ENCODE peak calls at places on chromosomes 13 and 19, in five cellular contexts. One of them, this sample, is unnamed.

GRCh38 chr19:7883105-7883504 is 5.2 kb upstream of the LRRC8E start:
- DNase-seq in H9: no peak
- DNase-seq in IMR-90: no peak
- DNase-seq in pancreas: no peak
- DNase-seq in substantia nigra: no peak
- DNase-seq in this sample: no peak

GRCh38 chr19:35756373-35757230 is at the start of gene HSPB6:
- DNase-seq in IMR-90: peak; percentile 72
- DNase-seq in substantia nigra: no peak
- DNase-seq in H9: peak; percentile 54
- DNase-seq in pancreas: peak; percentile 53
- DNase-seq in this sample: no peak

GRCh38 chr13:90414691-90415596 is 932.5 kb upstream of the MIR17HG start:
- DNase-seq in substantia nigra: no peak
- DNase-seq in pancreas: no peak
- DNase-seq in IMR-90: peak; percentile 81
- DNase-seq in H9: no peak
- DNase-seq in this sample: no peak

GRCh38 chr13:113592571-113592970 is 8.0 kb downstream of the TFDP1 start:
- DNase-seq in substantia nigra: no peak
- DNase-seq in IMR-90: no peak
- DNase-seq in H9: peak; percentile 19
- DNase-seq in pancreas: peak; percentile 4
- DNase-seq in this sample: no peak

GRCh38 chr13:75418997-75419396 is 63.0 kb downstream of the TBC1D4 start:
- DNase-seq in substantia nigra: no peak
- DNase-seq in H9: no peak
- DNase-seq in pancreas: no peak
- DNase-seq in IMR-90: peak; percentile 21
- DNase-seq in this sample: no peak

GRCh38 chr13:28586585-28587540 is 72.1 kb upstream of the POMP start:
- DNase-seq in IMR-90: no peak
- DNase-seq in H9: no peak
- DNase-seq in pancreas: no peak
- DNase-seq in substantia nigra: no peak
- DNase-seq in this sample: no peak

GRCh38 chr19:49081273-49081672 is 4.0 kb upstream of the SNRNP70 start:
- DNase-seq in pancreas: no peak
- DNase-seq in substantia nigra: no peak
- DNase-seq in IMR-90: no peak
- DNase-seq in H9: no peak
- DNase-seq in this sample: no peak

GRCh38 chr13:91245283-91245682 is 102.2 kb upstream of the MIR17HG start:
- DNase-seq in substantia nigra: no peak
- DNase-seq in pancreas: no peak
- DNase-seq in IMR-90: no peak
- DNase-seq in H9: no peak
- DNase-seq in this sample: no peak

GRCh38 chr13:95437561-95437960 is 115.0 kb upstream of the CLDN10 start:
- DNase-seq in substantia nigra: no peak
- DNase-seq in H9: no peak
- DNase-seq in IMR-90: no peak
- DNase-seq in pancreas: no peak
- DNase-seq in this sample: no peak

GRCh38 chr13:109788372-109789195 is 2.2 kb upstream of the IRS2 start:
- DNase-seq in pancreas: no peak
- DNase-seq in H9: no peak
- DNase-seq in IMR-90: no peak
- DNase-seq in substantia nigra: no peak
- DNase-seq in this sample: no peak

GRCh38 chr19:47549341-47549768 is 23.6 kb downstream of the ZNF541 start:
- DNase-seq in H9: no peak
- DNase-seq in IMR-90: no peak
- DNase-seq in pancreas: no peak
- DNase-seq in substantia nigra: no peak
- DNase-seq in this sample: no peak

GRCh38 chr13:59299584-59299983 is 864.1 kb downstream of the DIAPH3 start:
- DNase-seq in H9: no peak
- DNase-seq in pancreas: no peak
- DNase-seq in substantia nigra: no peak
- DNase-seq in IMR-90: no peak
- DNase-seq in this sample: no peak

GRCh38 chr13:59303433-59303832 is 860.3 kb downstream of the DIAPH3 start:
- DNase-seq in substantia nigra: no peak
- DNase-seq in H9: no peak
- DNase-seq in IMR-90: no peak
- DNase-seq in pancreas: no peak
- DNase-seq in this sample: no peak

GRCh38 chr13:59304596-59304995 is 859.1 kb downstream of the DIAPH3 start:
- DNase-seq in IMR-90: no peak
- DNase-seq in substantia nigra: no peak
- DNase-seq in H9: no peak
- DNase-seq in pancreas: no peak
- DNase-seq in this sample: no peak

GRCh38 chr13:59301166-59301551 is 862.6 kb downstream of the DIAPH3 start:
- DNase-seq in IMR-90: no peak
- DNase-seq in substantia nigra: no peak
- DNase-seq in pancreas: no peak
- DNase-seq in H9: no peak
- DNase-seq in this sample: no peak

DNA sequence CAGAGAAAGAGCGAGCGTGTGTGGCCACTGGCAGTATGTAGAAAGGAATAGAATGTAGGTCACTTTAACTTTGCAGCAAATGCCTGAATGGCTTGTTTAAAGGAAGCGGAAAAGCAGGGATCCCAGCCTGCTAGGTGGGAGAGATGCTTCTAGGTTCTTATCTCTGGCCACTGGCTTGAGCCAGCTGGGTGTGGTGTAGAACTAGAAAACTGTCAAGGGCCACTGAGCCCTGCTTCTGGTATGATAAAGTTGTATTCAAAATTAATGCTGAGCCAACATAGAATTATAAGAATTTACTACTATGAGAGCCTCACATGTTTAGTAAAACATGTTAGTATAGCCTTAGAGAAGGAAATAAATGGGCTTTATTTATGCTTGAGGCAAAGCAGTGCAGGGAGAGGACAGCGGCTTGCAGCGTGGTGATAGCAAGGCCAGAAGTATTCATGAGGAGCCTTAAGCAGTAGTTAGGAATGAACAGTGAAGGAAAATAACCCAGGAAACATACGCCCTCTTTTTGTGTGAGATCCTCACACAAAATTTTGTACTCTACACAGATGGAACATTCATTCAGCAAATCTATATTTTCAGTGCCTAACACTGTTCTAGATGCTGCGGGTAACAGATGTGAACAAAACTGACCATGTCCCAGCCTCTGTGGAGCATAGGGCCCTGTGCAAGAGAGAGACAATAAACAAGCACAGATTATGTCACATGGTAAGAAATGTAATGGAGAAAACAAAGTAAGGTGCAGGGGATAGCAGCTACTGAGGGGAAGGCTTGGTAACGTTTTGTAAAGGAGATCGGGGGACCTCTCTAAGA is 863.2 kb downstream of the DIAPH3 start:
- DNase-seq in substantia nigra: no peak
- DNase-seq in pancreas: no peak
- DNase-seq in IMR-90: no peak
- DNase-seq in H9: no peak
- DNase-seq in this sample: no peak
- H3K27ac ChIP-seq in substantia nigra: no peak overlapping the region
- H3K27ac ChIP-seq in pancreas: no peak overlapping the region
- H3K27ac ChIP-seq in IMR-90: no peak overlapping the region
- H3K27ac ChIP-seq in H9: no peak overlapping the region
- H3K27ac ChIP-seq in this sample: no peak overlapping the region

DNA sequence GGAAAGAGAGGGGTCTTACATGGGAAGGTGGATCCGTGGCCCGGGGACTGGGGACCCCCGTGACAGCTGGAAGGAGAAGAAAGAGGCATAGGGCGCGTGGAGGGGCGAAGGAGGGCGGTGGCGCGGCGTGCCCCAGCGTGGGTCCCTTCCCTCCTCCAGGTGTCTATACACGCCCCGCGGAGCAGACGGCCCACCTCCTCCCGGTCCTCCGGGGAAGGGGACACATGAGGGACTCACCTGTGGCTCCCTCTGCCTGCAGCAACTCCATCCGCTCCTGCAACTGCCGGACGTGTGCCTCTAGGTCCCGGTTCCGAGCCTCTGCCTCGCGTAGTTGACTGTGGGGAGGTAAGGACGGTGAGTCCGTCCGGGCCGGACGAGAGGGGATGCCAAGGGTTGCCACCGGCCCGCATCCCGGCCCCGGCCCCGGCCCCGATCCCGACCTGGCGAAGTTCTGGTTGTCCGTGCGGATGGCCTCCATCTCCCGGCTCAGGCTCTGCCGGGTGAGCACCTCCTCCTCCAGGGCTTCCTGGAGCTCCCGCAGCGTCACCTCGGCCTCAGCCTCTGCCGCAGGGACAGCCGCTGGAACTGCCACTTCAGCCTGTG is 2.4 kb upstream of the SIX5 start:
- DNase-seq in pancreas: peak; percentile 63
- DNase-seq in substantia nigra: no peak
- DNase-seq in H9: no peak
- DNase-seq in IMR-90: no peak
- DNase-seq in this sample: no peak
- H3K27ac ChIP-seq in pancreas: peak overlapping the region; percentile 94
- H3K27ac ChIP-seq in substantia nigra: peak overlapping the region; percentile 91
- H3K27ac ChIP-seq in H9: no peak overlapping the region
- H3K27ac ChIP-seq in IMR-90: no peak overlapping the region
- H3K27ac ChIP-seq in this sample: no peak overlapping the region

GRCh38 chr13:98825659-98826058 is 73.2 kb upstream of the SLC15A1 start:
- DNase-seq in pancreas: no peak
- DNase-seq in H9: no peak
- DNase-seq in IMR-90: no peak
- DNase-seq in substantia nigra: no peak
- DNase-seq in this sample: no peak
- H3K27ac ChIP-seq in pancreas: no peak overlapping the region
- H3K27ac ChIP-seq in H9: no peak overlapping the region
- H3K27ac ChIP-seq in IMR-90: no peak overlapping the region
- H3K27ac ChIP-seq in substantia nigra: no peak overlapping the region
- H3K27ac ChIP-seq in this sample: no peak overlapping the region

GRCh38 chr13:30408319-30409101 is 13.8 kb upstream of the UBE2L5 start:
- DNase-seq in H9: peak; percentile 98
- DNase-seq in substantia nigra: peak; percentile 91
- DNase-seq in pancreas: peak; percentile 98
- DNase-seq in IMR-90: peak; percentile 79
- DNase-seq in this sample: peak; percentile 83
- H3K27ac ChIP-seq in H9: no peak overlapping the region
- H3K27ac ChIP-seq in substantia nigra: peak overlapping the region; percentile 73
- H3K27ac ChIP-seq in pancreas: peak overlapping the region; percentile 24
- H3K27ac ChIP-seq in IMR-90: no peak overlapping the region
- H3K27ac ChIP-seq in this sample: peak overlapping the region; percentile 52

DNA sequence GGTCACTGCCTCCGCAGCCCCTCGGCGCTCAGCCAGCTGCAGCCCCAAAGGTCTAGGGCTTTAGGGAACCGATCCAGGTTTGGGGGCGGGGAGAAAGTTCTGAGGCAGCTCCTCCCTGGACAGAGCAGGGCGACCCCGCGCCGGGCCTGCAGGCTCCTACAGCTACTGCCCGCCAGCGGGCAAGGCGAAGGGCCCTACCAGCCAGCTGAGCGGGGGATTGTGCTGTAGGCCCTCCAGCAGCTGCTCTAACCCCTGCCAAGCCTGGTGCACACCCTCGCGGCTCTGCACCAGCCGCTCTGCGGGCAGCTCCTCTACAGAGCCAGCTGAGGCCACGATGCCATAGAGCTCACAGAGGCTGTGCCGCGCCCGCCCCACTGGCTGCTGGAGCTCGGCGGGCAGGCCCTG is 14.0 kb downstream of the PLIN4 start:
- DNase-seq in pancreas: no peak
- DNase-seq in substantia nigra: peak; percentile 56
- DNase-seq in H9: no peak
- DNase-seq in IMR-90: no peak
- DNase-seq in this sample: no peak
- H3K27ac ChIP-seq in pancreas: no peak overlapping the region
- H3K27ac ChIP-seq in substantia nigra: peak overlapping the region; percentile 38
- H3K27ac ChIP-seq in H9: no peak overlapping the region
- H3K27ac ChIP-seq in IMR-90: no peak overlapping the region
- H3K27ac ChIP-seq in this sample: no peak overlapping the region

DNA sequence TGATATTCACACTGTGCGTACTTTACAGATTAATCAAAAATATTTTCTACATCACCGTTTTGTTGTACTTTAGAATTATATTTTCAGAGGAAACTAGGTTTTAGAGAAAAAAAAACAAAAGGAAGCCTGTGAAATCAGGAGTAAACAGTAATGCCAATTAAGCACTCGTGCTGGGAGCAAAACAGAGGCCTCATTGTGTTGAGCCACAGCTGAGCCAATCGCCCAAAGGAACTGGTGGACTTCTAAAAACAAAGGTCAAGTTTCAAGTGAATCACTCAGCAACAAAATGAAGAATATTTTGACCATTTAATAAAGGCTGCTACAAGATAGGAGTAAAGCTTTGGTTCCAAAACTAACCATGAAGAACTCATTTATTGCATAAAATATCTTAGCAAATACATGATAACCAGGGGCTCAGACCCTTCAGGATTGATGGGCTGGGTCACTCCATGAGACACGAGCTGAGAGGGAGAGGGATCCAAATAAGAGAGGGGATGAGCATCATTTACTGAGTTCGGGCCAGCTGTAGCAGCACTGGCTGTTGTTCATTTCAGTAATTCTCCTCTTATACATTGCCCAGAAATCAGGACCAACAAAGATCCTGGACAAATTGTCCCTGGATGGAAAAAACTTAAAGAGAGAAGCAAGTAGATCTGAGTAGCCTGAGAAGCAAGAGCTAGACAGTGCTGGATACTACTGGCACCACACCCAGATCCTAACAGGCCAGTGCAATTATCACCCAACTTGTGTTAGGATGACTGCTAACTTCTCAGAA is 8.3 kb upstream of the NALCN start:
- DNase-seq in IMR-90: peak; percentile 57
- DNase-seq in H9: no peak
- DNase-seq in pancreas: no peak
- DNase-seq in substantia nigra: peak; percentile 42
- DNase-seq in this sample: no peak
- H3K27ac ChIP-seq in IMR-90: no peak overlapping the region
- H3K27ac ChIP-seq in H9: no peak overlapping the region
- H3K27ac ChIP-seq in pancreas: no peak overlapping the region
- H3K27ac ChIP-seq in substantia nigra: peak overlapping the region; percentile 98
- H3K27ac ChIP-seq in this sample: no peak overlapping the region